ENCODE peak calls at places on chromosomes 5 and 9, in eight cellular contexts. T, P, Z, M, E, W, F and K are unnamed samples.

GRCh38 chr5:132718544-132719312 is 18.6 kb downstream of the KIF3A start:
- DNase-seq in W (no peak), T (no peak), P (no peak), F (no peak), Z (no peak), M (no peak), E (no peak), K (no peak)

GRCh38 chr9:132486706-132487350 is 76.8 kb downstream of the CFAP77 start:
- DNase-seq in M (no peak), E (peak; percentile 47), T (no peak), P (no peak), F (no peak), W (peak; percentile 88), Z (no peak), K (no peak)

GRCh38 chr5:71924980-71925379 is 182.3 kb upstream of the MAP1B start:
- DNase-seq in P (no peak), W (no peak), M (no peak), T (no peak), F (no peak), E (no peak), Z (no peak), K (peak; percentile 71)

GRCh38 chr5:146877783-146878470 is 630 bp downstream of the PPP2R2B start:
- DNase-seq in P (peak; percentile 59), F (peak; percentile 4), E (peak; percentile 26), M (no peak), W (peak; percentile 83), Z (no peak), T (peak; percentile 44), K (peak; percentile 63)

GRCh38 chr5:138953370-138954256 is 78.5 kb upstream of the LRRTM2 start:
- DNase-seq in P (peak; percentile 88), M (no peak), T (peak; percentile 86), E (peak; percentile 76), F (peak; percentile 91), W (peak; percentile 61), Z (peak; percentile 92), K (peak; percentile 78)

GRCh38 chr5:53616939-53617549 is 56.6 kb downstream of the NDUFS4 start:
- DNase-seq in P (no peak), Z (no peak), M (no peak), W (no peak), T (no peak), E (no peak), F (no peak), K (peak; percentile 25)

GRCh38 chr5:80026841-80027240 is 8.3 kb upstream of the THBS4 start:
- DNase-seq in M (no peak), T (no peak), F (no peak), P (no peak), W (no peak), E (no peak), Z (no peak), K (no peak)

GRCh38 chr9:122220673-122221222 is 8.0 kb downstream of the LHX6 start:
- DNase-seq in T (no peak), P (no peak), M (no peak), W (no peak), E (no peak), F (no peak), Z (no peak), K (no peak)

GRCh38 chr9:136381311-136381710 is 7.8 kb upstream of the CARD9 start:
- DNase-seq in W (no peak), F (peak; percentile 67), E (no peak), T (no peak), P (no peak), M (no peak), Z (peak; percentile 71), K (no peak)

GRCh38 chr9:35905912-35906679 is at the start of gene HRCT1:
- DNase-seq in M (peak; percentile 80), F (peak; percentile 91), T (peak; percentile 94), P (peak; percentile 95), W (no peak), Z (peak; percentile 92), E (no peak), K (peak; percentile 98)

GRCh38 chr5:121257621-121258020 is 594.1 kb upstream of the FTMT start:
- DNase-seq in M (no peak), P (no peak), T (no peak), Z (no peak), W (no peak), F (no peak), E (no peak), K (no peak)

GRCh38 chr5:90709323-90710148 is 150.9 kb downstream of the ADGRV1 start:
- DNase-seq in M (peak; percentile 9), Z (peak; percentile 9), T (no peak), P (no peak), E (peak; percentile 5), F (peak; percentile 10), W (peak; percentile 46), K (peak; percentile 60)

GRCh38 chr5:110335361-110336046 is 391.0 kb downstream of the TMEM232 start:
- DNase-seq in W (no peak), M (no peak), T (no peak), Z (no peak), F (no peak), P (no peak), E (no peak), K (peak; percentile 54)

GRCh38 chr5:135833521-135833920 is 942 bp upstream of the SLC25A48 start:
- DNase-seq in W (no peak), Z (no peak), T (no peak), E (no peak), P (no peak), F (no peak), M (no peak), K (no peak)
- H3K27me3 ChIP-seq in W (peaks cover 43% of the 10 kb centered on the region), Z (peaks cover 11% of the 10 kb centered on the region), T (peaks cover 58% of the 10 kb centered on the region), E (peaks cover 4% of the 10 kb centered on the region), P (peaks cover 49% of the 10 kb centered on the region), F (peaks cover 59% of the 10 kb centered on the region), M (peaks cover 64% of the 10 kb centered on the region), K (peaks cover 75% of the 10 kb centered on the region)

GRCh38 chr5:89262030-89262429 is 379.0 kb upstream of the MEF2C start:
- DNase-seq in P (no peak), T (no peak), E (no peak), W (no peak), M (no peak), F (no peak), Z (no peak), K (no peak)

GRCh38 chr5:89255845-89256463 is 373.0 kb upstream of the MEF2C start:
- DNase-seq in P (no peak), W (no peak), Z (no peak), M (no peak), T (no peak), E (peak; percentile 3), F (no peak), K (no peak)

GRCh38 chr5:89263846-89264245 is 380.9 kb upstream of the MEF2C start:
- DNase-seq in P (no peak), M (no peak), F (no peak), Z (no peak), E (no peak), W (no peak), T (no peak), K (peak; percentile 3)

GRCh38 chr5:89265511-89266169 is 382.7 kb upstream of the MEF2C start:
- DNase-seq in Z (no peak), M (peak; percentile 12), P (no peak), E (no peak), F (no peak), W (no peak), T (no peak), K (peak; percentile 55)

GRCh38 chr5:89260254-89260653 is 377.3 kb upstream of the MEF2C start:
- DNase-seq in F (no peak), T (no peak), M (no peak), P (no peak), E (no peak), Z (no peak), W (no peak), K (no peak)
- H3K27me3 ChIP-seq in F (no peaks in the 10 kb centered on the region), T (no peaks in the 10 kb centered on the region), M (no peaks in the 10 kb centered on the region), P (no peaks in the 10 kb centered on the region), E (no peaks in the 10 kb centered on the region), Z (no peaks in the 10 kb centered on the region), W (no peaks in the 10 kb centered on the region), K (no peaks in the 10 kb centered on the region)

GRCh38 chr9:131062979-131063378 is 33.4 kb upstream of the AIF1L start:
- DNase-seq in F (no peak), T (no peak), P (no peak), E (no peak), M (no peak), W (peak; percentile 36), Z (no peak), K (no peak)

GRCh38 chr9:131068076-131068816 is 28.1 kb upstream of the AIF1L start:
- DNase-seq in Z (no peak), M (no peak), T (no peak), W (no peak), E (no peak), F (no peak), P (no peak), K (no peak)

GRCh38 chr9:131069699-131070098 is 26.6 kb upstream of the AIF1L start:
- DNase-seq in M (no peak), F (no peak), Z (no peak), P (no peak), T (no peak), E (no peak), W (no peak), K (no peak)

GRCh38 chr9:131065599-131065998 is 30.7 kb upstream of the AIF1L start:
- DNase-seq in P (no peak), E (no peak), T (no peak), W (no peak), M (no peak), F (no peak), Z (no peak), K (no peak)

GRCh38 chr9:131067625-131068024 is 28.7 kb upstream of the AIF1L start:
- DNase-seq in Z (no peak), E (no peak), M (no peak), F (no peak), P (no peak), T (no peak), W (no peak), K (no peak)
- H3K27me3 ChIP-seq in Z (no peaks in the 10 kb centered on the region), E (no peaks in the 10 kb centered on the region), M (peaks cover 21% of the 10 kb centered on the region), F (no peaks in the 10 kb centered on the region), P (no peaks in the 10 kb centered on the region), T (no peaks in the 10 kb centered on the region), W (no peaks in the 10 kb centered on the region), K (no peaks in the 10 kb centered on the region)

GRCh38 chr5:141491323-141492167 is 2.7 kb downstream of the PCDHGC5 start:
- DNase-seq in T (no peak), P (no peak), F (no peak), E (no peak), W (peak; percentile 86), M (no peak), Z (no peak), K (no peak)

GRCh38 chr5:141489841-141490240 is 960 bp downstream of the PCDHGC5 start:
- DNase-seq in Z (no peak), W (no peak), P (no peak), T (no peak), F (no peak), M (no peak), E (no peak), K (no peak)

GRCh38 chr5:141488591-141489478 is at the start of gene PCDHGC5:
- DNase-seq in Z (no peak), E (no peak), P (no peak), F (no peak), W (peak; percentile 61), T (no peak), M (no peak), K (no peak)

GRCh38 chr5:141490771-141491170 is 1.9 kb downstream of the PCDHGC5 start:
- DNase-seq in Z (no peak), M (no peak), F (no peak), E (no peak), W (no peak), T (no peak), P (no peak), K (no peak)

DNA sequence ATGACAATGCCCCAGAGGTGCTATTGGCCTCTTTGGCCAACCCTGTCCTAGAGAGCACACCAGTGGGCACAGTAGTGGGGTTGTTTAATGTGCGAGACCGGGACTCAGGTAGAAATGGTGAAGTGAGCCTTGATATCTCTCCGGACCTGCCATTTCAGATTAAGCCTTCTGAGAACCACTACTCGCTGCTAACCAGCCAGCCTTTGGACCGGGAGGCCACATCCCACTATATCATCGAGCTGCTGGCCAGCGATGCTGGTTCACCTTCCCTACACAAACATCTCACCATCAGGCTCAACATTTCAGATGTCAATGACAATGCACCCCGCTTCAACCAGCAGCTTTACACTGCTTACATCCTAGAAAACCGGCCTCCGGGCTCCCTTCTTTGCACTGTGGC is 1.4 kb downstream of the PCDHGC5 start:
- DNase-seq in T (no peak), M (no peak), F (no peak), P (no peak), Z (no peak), E (no peak), W (no peak), K (no peak)
- H3K27me3 ChIP-seq in T (peaks cover 31% of the 10 kb centered on the region), M (peaks cover 28% of the 10 kb centered on the region), F (no peaks in the 10 kb centered on the region), P (peaks cover 12% of the 10 kb centered on the region), Z (no peaks in the 10 kb centered on the region), E (peaks cover 36% of the 10 kb centered on the region), W (peaks cover 61% of the 10 kb centered on the region), K (peaks cover 38% of the 10 kb centered on the region)